ENCODE peak calls at places on chromosomes 12 and 14, in five cellular contexts. Y is neuronal stem cell, R is IMR-90, P is H1, D is mesenchymal stem cell. W is an unnamed sample.

GRCh38 chr12:2378835-2379330 is 326.1 kb downstream of the CACNA1C start:
- DNase-seq in R (no peak), D (no peak), Y (no peak), P (no peak), W (no peak)

GRCh38 chr12:102462386-102462785 is 18.0 kb downstream of the IGF1 start:
- DNase-seq in D (no peak), P (no peak), Y (no peak), R (no peak), W (no peak)

GRCh38 chr14:51540364-51540763 is 111.3 kb upstream of the FRMD6 start:
- DNase-seq in R (peak; percentile 41), Y (no peak), D (peak; percentile 44), P (no peak), W (no peak)

GRCh38 chr12:26269554-26270284 is 74.3 kb downstream of the SSPN start:
- DNase-seq in D (no peak), R (no peak), P (no peak), Y (no peak), W (no peak)

GRCh38 chr14:35687335-35687939 is 121.7 kb downstream of the RALGAPA1 start:
- DNase-seq in D (peak; percentile 63), P (no peak), R (peak; percentile 68), Y (peak; percentile 35), W (peak; percentile 47)

GRCh38 chr14:73800970-73801515 is 50.6 kb upstream of the PTGR2 start:
- DNase-seq in R (no peak), P (no peak), D (no peak), Y (no peak), W (no peak)

GRCh38 chr12:64720884-64721283 is 38.3 kb downstream of the GNS start:
- DNase-seq in R (no peak), D (no peak), Y (no peak), P (no peak), W (no peak)

GRCh38 chr12:19181666-19182426 is 52.3 kb downstream of the PLEKHA5 start:
- DNase-seq in P (no peak), R (no peak), D (no peak), Y (no peak), W (no peak)

GRCh38 chr14:73818821-73819220 is 32.8 kb upstream of the PTGR2 start:
- DNase-seq in R (no peak), P (no peak), Y (no peak), D (no peak), W (no peak)

GRCh38 chr12:63319936-63320633 is 169.1 kb upstream of the AVPR1A start:
- DNase-seq in Y (no peak), R (no peak), P (no peak), D (no peak), W (no peak)

GRCh38 chr14:51880810-51881580 is 20.6 kb downstream of the GNG2 start:
- DNase-seq in R (no peak), D (peak; percentile 69), Y (no peak), P (no peak), W (no peak)

GRCh38 chr12:388547-389137 is 478 bp downstream of the KDM5A start:
- DNase-seq in R (peak; percentile 30), P (no peak), Y (no peak), D (peak; percentile 60), W (peak; percentile 53)

GRCh38 chr12:52280319-52280795 is 5.9 kb downstream of the KRT86 start:
- DNase-seq in R (peak; percentile 94), D (peak; percentile 84), P (no peak), Y (no peak), W (no peak)

GRCh38 chr14:22113401-22113800 is 439.8 kb upstream of the OR4E1 start:
- DNase-seq in P (no peak), R (no peak), D (no peak), Y (no peak), W (peak; percentile 7)

GRCh38 chr14:69484444-69485113 is at the start of gene PLEKHD1:
- DNase-seq in R (no peak), P (peak; percentile 87), D (no peak), Y (peak; percentile 45), W (peak; percentile 63)

GRCh38 chr14:81247271-81247766 is 26.6 kb upstream of the GTF2A1 start:
- DNase-seq in P (no peak), D (no peak), Y (no peak), R (no peak), W (no peak)

GRCh38 chr12:43501705-43502104 is 50.3 kb downstream of the ADAMTS20 start:
- DNase-seq in D (peak; percentile 40), Y (no peak), R (peak; percentile 34), P (no peak), W (peak; percentile 30)

GRCh38 chr14:89564999-89565398 is 148.0 kb upstream of the FOXN3 start:
- DNase-seq in Y (no peak), P (no peak), D (no peak), R (no peak), W (no peak)

GRCh38 chr14:105059035-105059916 is 6.0 kb downstream of the GPR132 start:
- DNase-seq in P (peak; percentile 73), D (no peak), Y (no peak), R (no peak), W (peak; percentile 56)

GRCh38 chr12:122825773-122826724 is 9.2 kb upstream of the HIP1R start:
- DNase-seq in D (no peak), R (no peak), P (no peak), Y (no peak), W (no peak)

DNA sequence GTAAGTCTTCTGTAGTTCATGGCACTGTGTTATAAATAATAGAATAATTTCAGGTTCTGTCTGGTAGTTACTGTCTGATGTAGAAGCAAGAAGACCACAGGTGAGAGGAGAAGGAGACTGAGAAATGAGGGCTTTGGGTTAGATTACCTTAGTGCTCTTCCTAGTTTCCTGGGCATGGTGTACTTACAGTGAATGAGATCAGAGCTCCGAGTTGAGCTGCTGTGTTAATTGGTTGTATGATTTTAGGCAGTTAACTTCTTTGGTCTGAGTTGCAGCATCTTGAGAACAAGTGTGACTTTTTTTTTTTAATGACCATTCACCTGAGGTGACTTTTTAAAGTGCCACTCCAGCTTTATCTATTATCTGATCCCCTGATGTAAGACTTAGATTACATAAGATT is 41.5 kb downstream of the WDR20 start:
- DNase-seq in R (no peak), Y (no peak), P (no peak), D (no peak), W (no peak)
- H3K4ac ChIP-seq in R (no peak overlapping the region), Y (no peak overlapping the region), P (no peak overlapping the region), D (no peak overlapping the region), W (no peak overlapping the region)

DNA sequence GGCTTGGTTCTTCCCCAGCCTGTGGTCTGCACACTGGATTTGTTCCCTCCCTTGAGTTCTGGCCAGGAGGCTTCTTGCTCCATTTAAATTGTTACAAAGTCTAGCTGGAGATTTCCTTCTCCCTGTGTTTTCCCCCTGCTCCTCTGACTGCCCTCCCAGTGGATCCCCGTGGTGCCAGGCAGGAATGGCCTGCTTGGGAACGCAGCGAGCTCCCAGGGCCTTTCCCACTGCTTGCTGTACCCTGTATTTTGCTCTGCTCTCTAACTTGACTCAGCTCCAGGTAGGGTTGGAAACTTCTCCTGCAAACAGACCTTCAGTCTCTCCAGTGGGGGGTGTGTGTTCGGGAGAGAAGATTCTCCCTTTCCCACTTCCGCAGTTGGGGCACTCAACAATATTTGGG is 349.2 kb upstream of the FBXO33 start:
- DNase-seq in R (no peak), Y (no peak), P (no peak), D (no peak), W (no peak)
- H4K8ac ChIP-seq in R (no peak overlapping the region), Y (no peak overlapping the region), P (peak overlapping the region; percentile 51), D (no peak overlapping the region), W (no peak overlapping the region)

GRCh38 chr14:49677643-49678042 is 10.4 kb downstream of the POLE2 start:
- DNase-seq in P (no peak), D (no peak), R (no peak), Y (no peak), W (peak; percentile 25)
- H2BK5ac ChIP-seq in P (no peak overlapping the region), D (no peak overlapping the region), R (no peak overlapping the region), Y (no peak overlapping the region), W (no peak overlapping the region)

GRCh38 chr14:54457609-54457996 is 16.4 kb upstream of the CNIH1 start:
- DNase-seq in R (no peak), P (no peak), Y (no peak), D (no peak), W (no peak)

GRCh38 chr14:54459106-54459505 is 17.9 kb upstream of the CNIH1 start:
- DNase-seq in D (no peak), R (no peak), P (no peak), Y (no peak), W (no peak)

GRCh38 chr14:54465654-54466053 is 23.1 kb downstream of the GMFB start:
- DNase-seq in Y (no peak), R (no peak), P (no peak), D (peak; percentile 16), W (no peak)

GRCh38 chr14:54467280-54467679 is 21.5 kb downstream of the GMFB start:
- DNase-seq in R (no peak), P (no peak), Y (no peak), D (no peak), W (no peak)

GRCh38 chr14:54462048-54462447 is 20.9 kb upstream of the CNIH1 start:
- DNase-seq in P (no peak), Y (no peak), R (no peak), D (no peak), W (no peak)
- H3K4ac ChIP-seq in P (no peak overlapping the region), Y (no peak overlapping the region), R (no peak overlapping the region), D (no peak overlapping the region), W (no peak overlapping the region)

GRCh38 chr12:124679047-124679446 is 111.6 kb upstream of the NCOR2 start:
- DNase-seq in P (no peak), D (no peak), Y (no peak), R (no peak), W (no peak)
- H4K8ac ChIP-seq in P (no peak overlapping the region), D (no peak overlapping the region), Y (no peak overlapping the region), R (no peak overlapping the region), W (no peak overlapping the region)

GRCh38 chr14:76298896-76299295 is 77.0 kb upstream of the ESRRB start:
- DNase-seq in Y (no peak), P (peak; percentile 8), R (no peak), D (no peak), W (no peak)

GRCh38 chr14:76293221-76293620 is 82.7 kb upstream of the ESRRB start:
- DNase-seq in Y (no peak), P (peak; percentile 24), R (no peak), D (no peak), W (no peak)

GRCh38 chr14:76293923-76294322 is 82.0 kb upstream of the ESRRB start:
- DNase-seq in D (no peak), Y (no peak), R (no peak), P (peak; percentile 28), W (no peak)

GRCh38 chr14:76292561-76292960 is 83.4 kb upstream of the ESRRB start:
- DNase-seq in Y (no peak), D (no peak), P (peak; percentile 14), R (no peak), W (no peak)

GRCh38 chr14:76294876-76295275 is 81.1 kb upstream of the ESRRB start:
- DNase-seq in D (no peak), Y (no peak), P (peak; percentile 22), R (no peak), W (no peak)
- H2BK5ac ChIP-seq in D (no peak overlapping the region), Y (no peak overlapping the region), P (no peak overlapping the region), R (no peak overlapping the region), W (no peak overlapping the region)

DNA sequence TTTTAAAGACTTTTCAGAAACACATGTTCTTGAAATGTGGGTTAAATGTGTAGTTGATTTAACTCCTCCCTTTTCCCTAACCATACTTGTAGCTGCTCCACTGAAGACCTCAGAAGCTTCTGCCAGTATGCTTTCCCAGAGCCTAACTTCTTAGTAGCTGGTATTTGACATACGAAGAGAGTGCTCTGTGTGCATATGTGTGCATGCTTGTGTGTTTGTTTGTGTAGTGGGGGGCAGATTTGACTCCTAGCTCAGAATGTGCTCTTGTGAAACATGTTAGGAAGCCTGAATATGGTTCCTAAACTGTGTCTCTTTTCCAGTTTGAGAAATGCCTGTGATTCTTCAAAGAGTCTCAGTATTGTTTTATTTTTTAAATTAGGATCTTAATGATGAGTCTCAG is 420.4 kb downstream of the PCNX1 start:
- DNase-seq in R (peak; percentile 37), P (no peak), Y (no peak), D (no peak), W (no peak)
- H3K4ac ChIP-seq in R (peak overlapping the region; percentile 78), P (no peak overlapping the region), Y (no peak overlapping the region), D (no peak overlapping the region), W (no peak overlapping the region)

W was measured in mesendoderm.